ENCODE peak calls at places on chromosome 7, in four cellular contexts. One of them, this sample, is unnamed.

GRCh38 chr7:17773289-17773626 is 167.0 kb downstream of the SNX13 start:
- DNase-seq in GM18507: no peak
- DNase-seq in lung microvascular endothelial cell: peak
- DNase-seq in stimulated activated naive CD8-positive, alpha-beta T cell treated with anti-CD3 and anti-CD28 coated beads, Interleukin-15, amount 100 ng/mL, for 72 hours: no peak
- DNase-seq in this sample: peak

GRCh38 chr7:98805956-98806838 is 63.6 kb downstream of the TMEM130 start:
- DNase-seq in GM18507: no peak
- DNase-seq in stimulated activated naive CD8-positive, alpha-beta T cell treated with anti-CD3 and anti-CD28 coated beads, Interleukin-15, amount 100 ng/mL, for 72 hours: no peak
- DNase-seq in lung microvascular endothelial cell: no peak
- DNase-seq in this sample: no peak

GRCh38 chr7:157604661-157605381 is 268.0 kb downstream of the DNAJB6 start:
- DNase-seq in GM18507: no peak
- DNase-seq in lung microvascular endothelial cell: no peak
- DNase-seq in stimulated activated naive CD8-positive, alpha-beta T cell treated with anti-CD3 and anti-CD28 coated beads, Interleukin-15, amount 100 ng/mL, for 72 hours: no peak
- DNase-seq in this sample: no peak

GRCh38 chr7:54541941-54542618 is at the start of gene VSTM2A:
- DNase-seq in stimulated activated naive CD8-positive, alpha-beta T cell treated with anti-CD3 and anti-CD28 coated beads, Interleukin-15, amount 100 ng/mL, for 72 hours: no peak
- DNase-seq in lung microvascular endothelial cell: peak
- DNase-seq in GM18507: no peak
- DNase-seq in this sample: no peak

GRCh38 chr7:145360511-145361100 is 524.8 kb upstream of the TPK1 start:
- DNase-seq in lung microvascular endothelial cell: no peak
- DNase-seq in GM18507: no peak
- DNase-seq in stimulated activated naive CD8-positive, alpha-beta T cell treated with anti-CD3 and anti-CD28 coated beads, Interleukin-15, amount 100 ng/mL, for 72 hours: no peak
- DNase-seq in this sample: no peak

GRCh38 chr7:65955718-65956117 is 26.3 kb downstream of the GUSB start:
- DNase-seq in GM18507: no peak
- DNase-seq in stimulated activated naive CD8-positive, alpha-beta T cell treated with anti-CD3 and anti-CD28 coated beads, Interleukin-15, amount 100 ng/mL, for 72 hours: no peak
- DNase-seq in lung microvascular endothelial cell: no peak
- DNase-seq in this sample: no peak

GRCh38 chr7:132343196-132343595 is 233.1 kb downstream of the PLXNA4 start:
- DNase-seq in lung microvascular endothelial cell: no peak
- DNase-seq in GM18507: no peak
- DNase-seq in stimulated activated naive CD8-positive, alpha-beta T cell treated with anti-CD3 and anti-CD28 coated beads, Interleukin-15, amount 100 ng/mL, for 72 hours: no peak
- DNase-seq in this sample: no peak

GRCh38 chr7:47647213-47647985 is 65.5 kb upstream of the TNS3 start:
- DNase-seq in lung microvascular endothelial cell: no peak
- DNase-seq in stimulated activated naive CD8-positive, alpha-beta T cell treated with anti-CD3 and anti-CD28 coated beads, Interleukin-15, amount 100 ng/mL, for 72 hours: peak
- DNase-seq in GM18507: no peak
- DNase-seq in this sample: no peak

GRCh38 chr7:55386541-55386940 is 21.4 kb downstream of the LANCL2 start:
- DNase-seq in lung microvascular endothelial cell: peak
- DNase-seq in GM18507: no peak
- DNase-seq in stimulated activated naive CD8-positive, alpha-beta T cell treated with anti-CD3 and anti-CD28 coated beads, Interleukin-15, amount 100 ng/mL, for 72 hours: no peak
- DNase-seq in this sample: no peak

GRCh38 chr7:130418306-130418705 is 22.5 kb downstream of the CEP41 start:
- DNase-seq in stimulated activated naive CD8-positive, alpha-beta T cell treated with anti-CD3 and anti-CD28 coated beads, Interleukin-15, amount 100 ng/mL, for 72 hours: no peak
- DNase-seq in GM18507: no peak
- DNase-seq in lung microvascular endothelial cell: no peak
- DNase-seq in this sample: no peak

GRCh38 chr7:11232462-11232861 is 258.8 kb downstream of the PHF14 start:
- DNase-seq in lung microvascular endothelial cell: no peak
- DNase-seq in stimulated activated naive CD8-positive, alpha-beta T cell treated with anti-CD3 and anti-CD28 coated beads, Interleukin-15, amount 100 ng/mL, for 72 hours: no peak
- DNase-seq in GM18507: no peak
- DNase-seq in this sample: no peak

GRCh38 chr7:73716318-73716890 is 3.1 kb downstream of the STX1A start:
- DNase-seq in stimulated activated naive CD8-positive, alpha-beta T cell treated with anti-CD3 and anti-CD28 coated beads, Interleukin-15, amount 100 ng/mL, for 72 hours: no peak
- DNase-seq in lung microvascular endothelial cell: no peak
- DNase-seq in GM18507: no peak
- DNase-seq in this sample: no peak

GRCh38 chr7:130134106-130134636 is 63.8 kb downstream of the KLHDC10 start:
- DNase-seq in lung microvascular endothelial cell: no peak
- DNase-seq in GM18507: no peak
- DNase-seq in stimulated activated naive CD8-positive, alpha-beta T cell treated with anti-CD3 and anti-CD28 coated beads, Interleukin-15, amount 100 ng/mL, for 72 hours: no peak
- DNase-seq in this sample: no peak

GRCh38 chr7:2417981-2418481 is 14.6 kb downstream of the CHST12 start:
- DNase-seq in stimulated activated naive CD8-positive, alpha-beta T cell treated with anti-CD3 and anti-CD28 coated beads, Interleukin-15, amount 100 ng/mL, for 72 hours: peak
- DNase-seq in lung microvascular endothelial cell: no peak
- DNase-seq in GM18507: no peak
- DNase-seq in this sample: no peak

This sample was measured in A673.